ENCODE peak calls at places on chromosome 21, in four cellular contexts. One of them, this sample, is unnamed. For H3K4me1, the result is how much of the 10 kb centered on the place peaks cover.

GRCh38 chr21:17513214-17514123 is 626 bp downstream of the CXADR start:
- DNase-seq in CD8-positive, alpha-beta memory T cell: no peak
- DNase-seq in neural progenitor cell: peak
- DNase-seq in fibroblast of lung: peak
- DNase-seq in this sample: peak

GRCh38 chr21:31509108-31510017 is 150.1 kb upstream of the SOD1 start:
- DNase-seq in CD8-positive, alpha-beta memory T cell: peak
- DNase-seq in neural progenitor cell: peak
- DNase-seq in fibroblast of lung: peak
- DNase-seq in this sample: no peak

GRCh38 chr21:30478015-30478414 is 2.2 kb downstream of the KRTAP19-1 start:
- DNase-seq in neural progenitor cell: no peak
- DNase-seq in CD8-positive, alpha-beta memory T cell: no peak
- DNase-seq in fibroblast of lung: no peak
- DNase-seq in this sample: no peak

GRCh38 chr21:46115441-46116188 is 17.7 kb downstream of the COL6A2 start:
- DNase-seq in CD8-positive, alpha-beta memory T cell: no peak
- DNase-seq in neural progenitor cell: no peak
- DNase-seq in fibroblast of lung: no peak
- DNase-seq in this sample: peak

GRCh38 chr21:28334407-28334806 is 658.3 kb downstream of the LTN1 start:
- DNase-seq in fibroblast of lung: peak
- DNase-seq in neural progenitor cell: no peak
- DNase-seq in CD8-positive, alpha-beta memory T cell: no peak
- DNase-seq in this sample: no peak

GRCh38 chr21:33478858-33479678 is 706 bp downstream of the TMEM50B start:
- DNase-seq in neural progenitor cell: peak
- DNase-seq in fibroblast of lung: peak
- DNase-seq in CD8-positive, alpha-beta memory T cell: peak
- DNase-seq in this sample: peak

GRCh38 chr21:46639489-46640386 is 4.3 kb downstream of the PRMT2 start:
- DNase-seq in CD8-positive, alpha-beta memory T cell: no peak
- DNase-seq in fibroblast of lung: peak
- DNase-seq in neural progenitor cell: no peak
- DNase-seq in this sample: no peak

GRCh38 chr21:29256125-29256895 is 42.4 kb upstream of the BACH1 start:
- DNase-seq in neural progenitor cell: no peak
- DNase-seq in fibroblast of lung: no peak
- DNase-seq in CD8-positive, alpha-beta memory T cell: no peak
- DNase-seq in this sample: no peak

GRCh38 chr21:41952568-41953248 is 1.1 kb downstream of the C2CD2 start:
- DNase-seq in CD8-positive, alpha-beta memory T cell: no peak
- DNase-seq in neural progenitor cell: peak
- DNase-seq in fibroblast of lung: no peak
- DNase-seq in this sample: no peak

GRCh38 chr21:40793057-40793456 is 53.9 kb downstream of the DSCAM start:
- DNase-seq in neural progenitor cell: no peak
- DNase-seq in CD8-positive, alpha-beta memory T cell: no peak
- DNase-seq in fibroblast of lung: peak
- DNase-seq in this sample: no peak

GRCh38 chr21:41634211-41634694 is 126.3 kb upstream of the TMPRSS2 start:
- DNase-seq in neural progenitor cell: no peak
- DNase-seq in CD8-positive, alpha-beta memory T cell: no peak
- DNase-seq in fibroblast of lung: no peak
- DNase-seq in this sample: peak

GRCh38 chr21:16302851-16303282 is 573.1 kb downstream of the USP25 start:
- DNase-seq in neural progenitor cell: no peak
- DNase-seq in fibroblast of lung: peak
- DNase-seq in CD8-positive, alpha-beta memory T cell: no peak
- DNase-seq in this sample: no peak

GRCh38 chr21:42665026-42665425 is 11.6 kb downstream of the PDE9A start:
- DNase-seq in neural progenitor cell: no peak
- DNase-seq in CD8-positive, alpha-beta memory T cell: no peak
- DNase-seq in fibroblast of lung: no peak
- DNase-seq in this sample: no peak

GRCh38 chr21:42112223-42112622 is 41.1 kb downstream of the UMODL1 start:
- DNase-seq in fibroblast of lung: no peak
- DNase-seq in CD8-positive, alpha-beta memory T cell: no peak
- DNase-seq in neural progenitor cell: no peak
- DNase-seq in this sample: no peak

GRCh38 chr21:25501448-25501847 is 105.8 kb downstream of the MRPL39 start:
- DNase-seq in fibroblast of lung: no peak
- DNase-seq in neural progenitor cell: no peak
- DNase-seq in CD8-positive, alpha-beta memory T cell: no peak
- DNase-seq in this sample: no peak

GRCh38 chr21:41774467-41775151 is 7.8 kb upstream of the RIPK4 start:
- DNase-seq in CD8-positive, alpha-beta memory T cell: no peak
- DNase-seq in fibroblast of lung: no peak
- DNase-seq in neural progenitor cell: no peak
- DNase-seq in this sample: no peak

GRCh38 chr21:29904359-29905282 is 35.2 kb downstream of the GRIK1 start:
- DNase-seq in neural progenitor cell: no peak
- DNase-seq in CD8-positive, alpha-beta memory T cell: no peak
- DNase-seq in fibroblast of lung: peak
- DNase-seq in this sample: no peak

GRCh38 chr21:29148535-29148934 is 18.1 kb downstream of the MAP3K7CL start:
- DNase-seq in CD8-positive, alpha-beta memory T cell: no peak
- DNase-seq in neural progenitor cell: no peak
- DNase-seq in fibroblast of lung: peak
- DNase-seq in this sample: no peak

GRCh38 chr21:41819856-41820281 is 53.0 kb upstream of the RIPK4 start:
- DNase-seq in CD8-positive, alpha-beta memory T cell: no peak
- DNase-seq in fibroblast of lung: no peak
- DNase-seq in neural progenitor cell: no peak
- DNase-seq in this sample: peak

GRCh38 chr21:20997633-20998455 is at the start of gene NCAM2:
- DNase-seq in neural progenitor cell: peak
- DNase-seq in CD8-positive, alpha-beta memory T cell: peak
- DNase-seq in fibroblast of lung: peak
- DNase-seq in this sample: peak

GRCh38 chr21:45818904-45819285 is 162.7 kb upstream of the COL6A1 start:
- DNase-seq in CD8-positive, alpha-beta memory T cell: no peak
- DNase-seq in neural progenitor cell: no peak
- DNase-seq in fibroblast of lung: peak
- DNase-seq in this sample: no peak

GRCh38 chr21:16194851-16195251 is 465.1 kb downstream of the USP25 start:
- DNase-seq in CD8-positive, alpha-beta memory T cell: no peak
- DNase-seq in fibroblast of lung: peak
- DNase-seq in neural progenitor cell: peak
- DNase-seq in this sample: no peak

GRCh38 chr21:21165063-21165645 is 166.9 kb downstream of the NCAM2 start:
- DNase-seq in CD8-positive, alpha-beta memory T cell: no peak
- DNase-seq in fibroblast of lung: peak
- DNase-seq in neural progenitor cell: no peak
- DNase-seq in this sample: no peak

GRCh38 chr21:26366781-26367180 is 196.2 kb upstream of the APP start:
- DNase-seq in fibroblast of lung: no peak
- DNase-seq in neural progenitor cell: no peak
- DNase-seq in CD8-positive, alpha-beta memory T cell: no peak
- DNase-seq in this sample: no peak

GRCh38 chr21:40054403-40054802 is 187.2 kb downstream of the PCP4 start:
- DNase-seq in fibroblast of lung: peak
- DNase-seq in CD8-positive, alpha-beta memory T cell: no peak
- DNase-seq in neural progenitor cell: no peak
- DNase-seq in this sample: peak

GRCh38 chr21:42621828-42622199 is 31.6 kb upstream of the PDE9A start:
- DNase-seq in CD8-positive, alpha-beta memory T cell: no peak
- DNase-seq in fibroblast of lung: no peak
- DNase-seq in neural progenitor cell: no peak
- DNase-seq in this sample: peak

GRCh38 chr21:19810779-19811178 is 1187.4 kb upstream of the NCAM2 start:
- DNase-seq in CD8-positive, alpha-beta memory T cell: no peak
- DNase-seq in neural progenitor cell: no peak
- DNase-seq in fibroblast of lung: no peak
- DNase-seq in this sample: no peak

GRCh38 chr21:41616063-41616591 is 108.2 kb upstream of the TMPRSS2 start:
- DNase-seq in neural progenitor cell: no peak
- DNase-seq in fibroblast of lung: peak
- DNase-seq in CD8-positive, alpha-beta memory T cell: no peak
- DNase-seq in this sample: no peak

GRCh38 chr21:31873696-31874599 is 1.1 kb downstream of the HUNK start:
- DNase-seq in neural progenitor cell: peak
- DNase-seq in CD8-positive, alpha-beta memory T cell: no peak
- DNase-seq in fibroblast of lung: peak
- DNase-seq in this sample: peak

GRCh38 chr21:44706026-44706705 is 5.2 kb downstream of the TSPEAR start:
- DNase-seq in CD8-positive, alpha-beta memory T cell: no peak
- DNase-seq in fibroblast of lung: no peak
- DNase-seq in neural progenitor cell: no peak
- DNase-seq in this sample: no peak
- H3K4me3 ChIP-seq in CD8-positive, alpha-beta memory T cell: no peak
- H3K4me3 ChIP-seq in fibroblast of lung: no peak
- H3K4me3 ChIP-seq in neural progenitor cell: peak
- H3K4me3 ChIP-seq in this sample: no peak

DNA sequence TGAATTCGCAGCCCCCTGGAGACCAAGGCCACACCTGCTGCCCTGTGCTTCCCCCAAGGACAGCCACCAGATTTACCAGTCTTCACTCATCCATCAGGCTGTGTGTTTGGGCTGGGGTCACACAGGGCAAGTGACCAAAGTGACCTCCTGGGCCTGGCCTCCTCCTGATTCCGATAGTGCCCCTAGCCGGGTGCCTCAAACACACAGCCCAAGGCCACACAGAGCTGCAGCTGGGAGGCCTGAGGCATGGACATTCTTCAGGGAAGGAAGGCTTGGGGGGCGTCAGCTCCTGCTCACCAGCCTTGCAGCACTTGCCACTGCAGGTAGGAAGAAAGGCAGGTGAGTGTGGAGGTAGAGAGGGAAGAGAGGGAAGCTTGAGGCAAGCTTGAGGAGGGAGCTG is 181.3 kb downstream of the RUNX1 start:
- DNase-seq in CD8-positive, alpha-beta memory T cell: no peak
- DNase-seq in fibroblast of lung: no peak
- DNase-seq in neural progenitor cell: no peak
- DNase-seq in this sample: no peak
- H3K4me1 ChIP-seq in CD8-positive, alpha-beta memory T cell: under half
- H3K4me1 ChIP-seq in fibroblast of lung: under half
- H3K4me1 ChIP-seq in neural progenitor cell: under half
- H3K4me1 ChIP-seq in this sample: under half

GRCh38 chr21:36709030-36709867 is 10.3 kb downstream of the SIM2 start:
- DNase-seq in fibroblast of lung: no peak
- DNase-seq in CD8-positive, alpha-beta memory T cell: no peak
- DNase-seq in neural progenitor cell: peak
- DNase-seq in this sample: peak

GRCh38 chr21:36708512-36709029 is 9.7 kb downstream of the SIM2 start:
- DNase-seq in CD8-positive, alpha-beta memory T cell: no peak
- DNase-seq in neural progenitor cell: peak
- DNase-seq in fibroblast of lung: no peak
- DNase-seq in this sample: peak

GRCh38 chr21:36706951-36707762 is 8.2 kb downstream of the SIM2 start:
- DNase-seq in CD8-positive, alpha-beta memory T cell: no peak
- DNase-seq in fibroblast of lung: no peak
- DNase-seq in neural progenitor cell: peak
- DNase-seq in this sample: peak

GRCh38 chr21:36706482-36706852 is 7.6 kb downstream of the SIM2 start:
- DNase-seq in CD8-positive, alpha-beta memory T cell: no peak
- DNase-seq in fibroblast of lung: no peak
- DNase-seq in neural progenitor cell: no peak
- DNase-seq in this sample: no peak

DNA sequence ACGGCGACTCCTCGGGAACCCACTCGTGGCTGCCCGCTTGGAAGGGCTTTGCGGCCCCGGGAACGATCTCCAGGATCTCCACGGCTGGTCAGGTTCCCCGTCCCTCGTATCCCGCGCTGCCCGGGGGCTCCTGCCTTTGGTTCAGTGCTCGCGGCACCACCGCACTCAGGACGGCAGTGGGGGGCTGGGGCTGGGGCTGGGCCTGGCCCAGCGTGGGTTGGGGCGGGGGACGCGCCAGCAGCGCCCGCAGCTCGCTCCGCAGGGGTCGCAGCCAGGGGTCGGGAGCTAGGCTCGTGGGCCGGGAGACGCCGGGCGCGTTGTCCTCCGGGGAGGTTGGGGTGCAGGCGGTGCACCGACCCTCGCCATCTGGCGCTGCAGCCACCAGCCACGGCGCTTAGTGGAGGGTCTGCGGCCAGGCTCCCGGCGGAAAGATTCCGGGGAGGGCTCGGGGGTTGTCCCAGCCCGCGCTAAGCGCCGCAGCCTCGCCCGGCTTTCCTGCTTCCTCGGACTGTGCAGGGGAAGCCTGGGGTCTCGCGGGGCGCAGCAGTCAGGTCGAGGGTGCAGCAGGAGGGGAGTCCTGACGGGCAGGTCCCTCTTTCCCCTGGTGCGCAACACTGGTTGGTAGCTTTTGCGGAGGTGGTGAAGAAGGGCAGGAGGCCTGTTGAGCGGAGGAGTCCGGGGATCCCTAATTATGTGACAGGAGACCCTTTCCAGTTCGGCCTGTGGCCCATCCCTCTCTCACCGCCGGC is 9.0 kb downstream of the SIM2 start:
- DNase-seq in neural progenitor cell: peak
- DNase-seq in CD8-positive, alpha-beta memory T cell: no peak
- DNase-seq in fibroblast of lung: no peak
- DNase-seq in this sample: peak
- H3K4me3 ChIP-seq in neural progenitor cell: peak
- H3K4me3 ChIP-seq in CD8-positive, alpha-beta memory T cell: no peak
- H3K4me3 ChIP-seq in fibroblast of lung: no peak
- H3K4me3 ChIP-seq in this sample: no peak

GRCh38 chr21:38822754-38823374 is 17.1 kb downstream of the ETS2 start:
- DNase-seq in neural progenitor cell: no peak
- DNase-seq in fibroblast of lung: no peak
- DNase-seq in CD8-positive, alpha-beta memory T cell: no peak
- DNase-seq in this sample: no peak

GRCh38 chr21:38821248-38821647 is 15.5 kb downstream of the ETS2 start:
- DNase-seq in fibroblast of lung: no peak
- DNase-seq in CD8-positive, alpha-beta memory T cell: no peak
- DNase-seq in neural progenitor cell: no peak
- DNase-seq in this sample: no peak

GRCh38 chr21:38823737-38824123 is 18.0 kb downstream of the ETS2 start:
- DNase-seq in neural progenitor cell: no peak
- DNase-seq in fibroblast of lung: no peak
- DNase-seq in CD8-positive, alpha-beta memory T cell: no peak
- DNase-seq in this sample: no peak

GRCh38 chr21:38820471-38821239 is 14.9 kb downstream of the ETS2 start:
- DNase-seq in fibroblast of lung: no peak
- DNase-seq in CD8-positive, alpha-beta memory T cell: no peak
- DNase-seq in neural progenitor cell: no peak
- DNase-seq in this sample: peak

DNA sequence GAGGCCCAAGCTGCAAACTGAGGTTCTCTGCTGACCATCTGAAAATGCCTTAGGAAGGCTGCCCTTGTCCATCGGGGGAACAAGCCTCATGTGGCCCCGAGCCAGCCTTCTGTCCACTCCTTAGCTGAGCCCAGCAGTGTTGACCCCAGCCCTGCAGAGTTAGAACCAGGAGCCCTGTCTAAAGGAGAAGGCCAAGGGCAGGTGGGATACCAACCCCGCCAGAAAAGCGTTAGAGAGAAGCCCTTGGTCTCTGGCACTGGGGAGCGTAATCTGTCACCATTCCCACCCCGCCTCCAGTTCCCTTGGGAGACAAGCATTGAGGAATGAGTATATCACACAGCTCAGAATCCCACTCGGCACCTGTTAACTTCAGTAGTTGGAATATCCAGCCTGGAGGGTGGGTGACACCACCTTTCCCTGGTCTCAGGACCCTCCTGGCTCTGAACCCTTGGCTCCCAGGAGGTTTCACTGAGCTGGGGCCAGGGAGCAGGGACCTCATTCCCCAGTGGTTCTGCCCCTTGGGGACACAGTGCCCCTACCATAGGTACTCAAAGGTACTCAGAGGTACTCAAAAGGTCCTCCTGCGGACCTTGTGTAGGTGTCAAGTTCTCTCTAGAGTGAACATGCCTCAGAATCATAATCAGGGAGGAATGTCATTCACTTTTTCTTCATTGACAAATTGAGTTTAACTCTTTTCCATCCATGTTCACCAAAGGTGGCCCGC is 16.4 kb downstream of the ETS2 start:
- DNase-seq in CD8-positive, alpha-beta memory T cell: no peak
- DNase-seq in fibroblast of lung: no peak
- DNase-seq in neural progenitor cell: no peak
- DNase-seq in this sample: peak
- H3K4me1 ChIP-seq in CD8-positive, alpha-beta memory T cell: under half
- H3K4me1 ChIP-seq in fibroblast of lung: under half
- H3K4me1 ChIP-seq in neural progenitor cell: under half
- H3K4me1 ChIP-seq in this sample: half or more